ENCODE peak calls at places on chromosomes 7 and 10, in eight cellular contexts. V is CD4-positive, alpha-beta memory T cell; W is stomach; Y is neural progenitor cell; N is OCI-LY7; H is heart left ventricle; U is heart right ventricle; R is HCT116. G is an unnamed sample.

GRCh38 chr10:43594944-43595589 is 11.2 kb upstream of the ZNF485 start:
- DNase-seq in V (peak), W (peak), Y (no peak), N (peak), H (peak), U (peak), R (no peak), G (no peak)

GRCh38 chr10:116237260-116237659 is 35.7 kb downstream of the GFRA1 start:
- DNase-seq in V (no peak), W (no peak), Y (no peak), N (no peak), H (no peak), U (no peak), R (no peak), G (no peak)

GRCh38 chr10:4701016-4701415 is 125.0 kb upstream of the AKR1E2 start:
- DNase-seq in V (no peak), W (no peak), Y (no peak), N (no peak), H (no peak), U (no peak), R (no peak), G (no peak)

GRCh38 chr10:34710391-34710751 is 104.7 kb downstream of the PARD3 start:
- DNase-seq in V (no peak), W (no peak), Y (no peak), N (no peak), H (no peak), U (no peak), R (no peak), G (peak)

GRCh38 chr10:75209325-75210192 is 1.0 kb upstream of the VDAC2 start:
- DNase-seq in V (peak), W (peak), Y (no peak), N (peak), H (peak), U (peak), R (no peak), G (peak)

GRCh38 chr10:121590772-121591171 is 7.5 kb downstream of the FGFR2 start:
- DNase-seq in V (no peak), W (no peak), Y (no peak), N (no peak), H (no peak), U (no peak), R (no peak), G (no peak)

GRCh38 chr7:40324889-40325288 is 190.1 kb downstream of the SUGCT start:
- DNase-seq in V (no peak), W (no peak), Y (no peak), N (no peak), H (no peak), U (no peak), R (no peak), G (no peak)

GRCh38 chr10:98858525-98858924 is 377.1 kb downstream of the HPSE2 start:
- DNase-seq in V (no peak), W (no peak), Y (peak), N (no peak), H (no peak), U (no peak), R (peak), G (peak)

GRCh38 chr10:59589721-59590120 is 119.9 kb downstream of the SLC16A9 start:
- DNase-seq in V (no peak), W (no peak), Y (no peak), N (no peak), H (no peak), U (no peak), R (no peak), G (no peak)

GRCh38 chr7:119842337-119842736 is 430.6 kb upstream of the KCND2 start:
- DNase-seq in V (no peak), W (no peak), Y (no peak), N (no peak), H (no peak), U (no peak), R (no peak), G (no peak)

GRCh38 chr10:88346151-88346977 is 236.8 kb downstream of the RNLS start:
- DNase-seq in V (no peak), W (no peak), Y (no peak), N (no peak), H (no peak), U (no peak), R (no peak), G (peak)

GRCh38 chr10:92692697-92693533 is 3.2 kb downstream of the HHEX start:
- DNase-seq in V (no peak), W (no peak), Y (no peak), N (no peak), H (no peak), U (no peak), R (no peak), G (peak)

GRCh38 chr7:112411186-112411795 is 39.0 kb upstream of the IFRD1 start:
- DNase-seq in V (no peak), W (no peak), Y (no peak), N (no peak), H (peak), U (peak), R (no peak), G (peak)

GRCh38 chr10:60679388-60679987 is 98.8 kb upstream of the CDK1 start:
- DNase-seq in V (no peak), W (no peak), Y (no peak), N (no peak), H (no peak), U (no peak), R (no peak), G (no peak)

GRCh38 chr7:142301923-142302550 is 44.2 kb upstream of the PRSS58 start:
- DNase-seq in V (no peak), W (no peak), Y (no peak), N (peak), H (no peak), U (no peak), R (peak), G (no peak)

GRCh38 chr7:151865070-151865670 is 11.7 kb downstream of the PRKAG2 start:
- DNase-seq in V (no peak), W (no peak), Y (no peak), N (no peak), H (no peak), U (no peak), R (no peak), G (no peak)

GRCh38 chr10:75137533-75138438 is 26.3 kb downstream of the SAMD8 start:
- DNase-seq in V (no peak), W (no peak), Y (no peak), N (no peak), H (no peak), U (no peak), R (peak), G (peak)

GRCh38 chr10:77801474-77802238 is 124.9 kb downstream of the DLG5 start:
- DNase-seq in V (peak), W (no peak), Y (no peak), N (no peak), H (no peak), U (no peak), R (no peak), G (no peak)

GRCh38 chr7:30206942-30207341 is 72.2 kb downstream of the MTURN start:
- DNase-seq in V (no peak), W (no peak), Y (no peak), N (no peak), H (no peak), U (no peak), R (no peak), G (no peak)

GRCh38 chr10:110456046-110456445 is 41.7 kb upstream of the DUSP5 start:
- DNase-seq in V (no peak), W (peak), Y (no peak), N (peak), H (no peak), U (no peak), R (no peak), G (no peak)

GRCh38 chr7:3200504-3200903 is 100.5 kb upstream of the SDK1 start:
- DNase-seq in V (peak), W (peak), Y (peak), N (peak), H (no peak), U (no peak), R (peak), G (peak)

GRCh38 chr7:6212008-6212407 is 60.4 kb downstream of the CYTH3 start:
- DNase-seq in V (no peak), W (no peak), Y (no peak), N (no peak), H (no peak), U (no peak), R (no peak), G (no peak)

GRCh38 chr10:103373544-103373943 is 5.8 kb downstream of the TAF5 start:
- DNase-seq in V (no peak), W (no peak), Y (no peak), N (no peak), H (no peak), U (no peak), R (no peak), G (no peak)

GRCh38 chr7:141533149-141533949 is 17.9 kb upstream of the AGK start:
- DNase-seq in V (peak), W (peak), Y (peak), N (peak), H (peak), U (peak), R (peak), G (peak)

GRCh38 chr7:124033093-124033806 is 383 bp upstream of the TMEM229A start:
- DNase-seq in V (no peak), W (peak), Y (peak), N (no peak), H (peak), U (peak), R (no peak), G (peak)

GRCh38 chr7:41536116-41536515 is 166.8 kb downstream of the INHBA start:
- DNase-seq in V (no peak), W (no peak), Y (no peak), N (no peak), H (no peak), U (no peak), R (no peak), G (no peak)

GRCh38 chr7:140479062-140479738 is at the start of gene MKRN1:
- DNase-seq in V (peak), W (peak), Y (peak), N (peak), H (peak), U (peak), R (peak), G (peak)

GRCh38 chr7:93750986-93751385 is 139.6 kb downstream of the TFPI2 start:
- DNase-seq in V (no peak), W (no peak), Y (no peak), N (no peak), H (no peak), U (no peak), R (no peak), G (no peak)

GRCh38 chr10:46220872-46221538 is 65.8 kb upstream of the ANTXRL start:
- DNase-seq in V (no peak), W (no peak), Y (no peak), N (no peak), H (no peak), U (no peak), R (no peak), G (no peak)

GRCh38 chr7:13017325-13017853 is 330.0 kb downstream of the ARL4A start:
- DNase-seq in V (no peak), W (no peak), Y (peak), N (no peak), H (no peak), U (no peak), R (peak), G (peak)
- H3K27ac ChIP-seq in V (no peak), W (no peak), Y (peak), N (no peak), H (no peak), U (no peak), R (peak), G (peak)

GRCh38 chr7:24392774-24393173 is 108.8 kb downstream of the NPY start:
- DNase-seq in V (no peak), W (no peak), Y (no peak), N (no peak), H (no peak), U (no peak), R (no peak), G (no peak)
- H3K4me3 ChIP-seq in V (no peak), W (no peak), Y (no peak), N (no peak), H (no peak), U (no peak), R (no peak), G (no peak)

DNA sequence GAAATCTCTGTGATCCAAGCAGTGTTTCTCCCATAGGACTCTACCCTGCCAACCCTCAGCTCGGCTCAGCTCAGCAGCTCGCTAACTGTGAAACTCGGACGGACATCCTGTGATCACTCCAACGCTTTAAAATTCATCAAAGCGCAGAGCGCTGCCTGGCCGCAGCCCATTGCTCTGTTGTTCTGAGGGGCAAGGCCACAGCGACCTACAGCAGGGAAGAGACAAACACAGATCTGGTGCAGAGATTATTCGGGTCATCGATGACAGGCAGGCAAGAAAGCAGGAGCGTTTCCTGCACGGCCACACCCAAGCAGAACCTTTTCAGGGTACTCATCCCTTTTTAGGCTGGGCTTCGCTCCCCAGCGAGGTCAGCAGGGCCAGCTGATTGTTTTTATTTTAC is 72.1 kb downstream of the INSIG1 start:
- DNase-seq in V (no peak), W (no peak), Y (no peak), N (no peak), H (no peak), U (no peak), R (no peak), G (no peak)
- H3K27ac ChIP-seq in V (no peak), W (no peak), Y (no peak), N (no peak), H (no peak), U (no peak), R (no peak), G (no peak)

GRCh38 chr10:117370205-117370604 is 5.0 kb downstream of the PDZD8 start:
- DNase-seq in V (no peak), W (no peak), Y (no peak), N (no peak), H (no peak), U (no peak), R (no peak), G (peak)
- H3K4me3 ChIP-seq in V (no peak), W (no peak), Y (no peak), N (no peak), H (no peak), U (no peak), R (no peak), G (no peak)

GRCh38 chr10:80457554-80458262 is 3.6 kb downstream of the TSPAN14 start:
- DNase-seq in V (no peak), W (no peak), Y (peak), N (no peak), H (no peak), U (no peak), R (no peak), G (no peak)
- H3K27ac ChIP-seq in V (peak), W (peak), Y (no peak), N (peak), H (no peak), U (peak), R (peak), G (no peak)

GRCh38 chr10:28328346-28328745 is 25.5 kb upstream of the MPP7 start:
- DNase-seq in V (no peak), W (no peak), Y (no peak), N (no peak), H (no peak), U (no peak), R (no peak), G (no peak)
- H3K4me3 ChIP-seq in V (no peak), W (no peak), Y (no peak), N (no peak), H (no peak), U (no peak), R (no peak), G (no peak)

GRCh38 chr10:484441-484924 is 205.0 kb downstream of the DIP2C start:
- DNase-seq in V (peak), W (peak), Y (peak), N (peak), H (no peak), U (no peak), R (no peak), G (peak)
- H3K27ac ChIP-seq in V (peak), W (peak), Y (peak), N (no peak), H (no peak), U (peak), R (no peak), G (no peak)

GRCh38 chr7:45576249-45576929 is 2.2 kb downstream of the ADCY1 start:
- DNase-seq in V (no peak), W (no peak), Y (no peak), N (no peak), H (no peak), U (no peak), R (no peak), G (no peak)

GRCh38 chr7:45578022-45578421 is 3.9 kb downstream of the ADCY1 start:
- DNase-seq in V (no peak), W (no peak), Y (no peak), N (no peak), H (no peak), U (no peak), R (no peak), G (no peak)

GRCh38 chr7:45574521-45575500 is 643 bp downstream of the ADCY1 start:
- DNase-seq in V (no peak), W (peak), Y (peak), N (no peak), H (no peak), U (no peak), R (no peak), G (peak)

GRCh38 chr7:45573636-45574470 is at the start of gene ADCY1:
- DNase-seq in V (no peak), W (no peak), Y (peak), N (no peak), H (no peak), U (no peak), R (no peak), G (no peak)

GRCh38 chr7:45575501-45576248 is 1.5 kb downstream of the ADCY1 start:
- DNase-seq in V (no peak), W (no peak), Y (no peak), N (no peak), H (no peak), U (no peak), R (no peak), G (no peak)
- H3K4me3 ChIP-seq in V (no peak), W (peak), Y (peak), N (no peak), H (peak), U (peak), R (no peak), G (peak)

G was measured in cardiac muscle cell.